ENCODE peak calls at places on chromosomes 11 and 22, in ten cellular contexts. X, P, B, I, C, W, O, K, A and V are unnamed samples.

GRCh38 chr11:64767344-64768299 is 7.8 kb upstream of the PYGM start:
- DNase-seq in C (no peak), B (peak), A (peak), X (peak), K (peak), I (peak), P (peak), O (peak), W (peak), V (peak)

GRCh38 chr11:119876841-119877240 is 147.8 kb upstream of the NECTIN1 start:
- DNase-seq in P (peak), W (no peak), B (no peak), C (no peak), X (no peak), K (no peak), O (no peak), A (no peak), I (no peak), V (no peak)

GRCh38 chr11:72239296-72239848 is 4.6 kb downstream of the PHOX2A start:
- DNase-seq in W (no peak), X (no peak), K (peak), B (peak), P (peak), C (no peak), A (no peak), I (peak), O (no peak), V (peak)

GRCh38 chr22:29503811-29504372 is 23.9 kb downstream of the NEFH start:
- DNase-seq in A (peak), P (no peak), C (no peak), K (peak), B (peak), I (peak), O (no peak), X (no peak), W (no peak), V (peak)

GRCh38 chr11:20459865-20460264 is 72.3 kb downstream of the PRMT3 start:
- DNase-seq in O (no peak), B (no peak), W (no peak), C (no peak), A (no peak), K (peak), X (no peak), I (no peak), P (no peak), V (no peak)

GRCh38 chr22:46178755-46179505 is 28.6 kb downstream of the PPARA start:
- DNase-seq in K (no peak), X (no peak), W (no peak), I (no peak), A (no peak), C (no peak), P (no peak), O (no peak), B (peak), V (no peak)

GRCh38 chr22:49966041-49966715 is 5.6 kb downstream of the PIM3 start:
- DNase-seq in A (no peak), X (no peak), P (peak), K (no peak), B (no peak), I (peak), C (peak), W (no peak), O (no peak), V (peak)

GRCh38 chr11:91489989-91490388 is 734.6 kb upstream of the FAT3 start:
- DNase-seq in B (no peak), C (no peak), P (no peak), W (no peak), K (no peak), I (no peak), O (no peak), X (no peak), A (no peak), V (no peak)

GRCh38 chr11:64206457-64207246 is at the start of gene FERMT3:
- DNase-seq in X (peak), C (no peak), B (no peak), I (no peak), A (no peak), P (peak), W (no peak), K (no peak), O (no peak), V (no peak)

GRCh38 chr11:61693897-61694840 is 14.0 kb downstream of the DAGLA start:
- DNase-seq in K (no peak), X (no peak), W (no peak), P (no peak), A (no peak), B (peak), O (no peak), C (no peak), I (no peak), V (peak)

GRCh38 chr11:72773291-72773690 is 20.6 kb downstream of the STARD10 start:
- DNase-seq in P (no peak), O (no peak), K (peak), A (no peak), B (peak), X (no peak), I (no peak), W (no peak), C (peak), V (peak)

GRCh38 chr11:47288066-47288465 is 18.1 kb downstream of the MADD start:
- DNase-seq in W (no peak), P (no peak), B (no peak), I (no peak), C (no peak), A (no peak), K (no peak), O (no peak), X (no peak), V (no peak)

GRCh38 chr22:48535868-48536690 is 1291.6 kb downstream of the BRD1 start:
- DNase-seq in C (peak), I (no peak), O (no peak), X (no peak), P (no peak), B (no peak), W (no peak), A (no peak), K (no peak), V (no peak)

GRCh38 chr11:130478204-130478701 is 29.8 kb downstream of the ADAMTS15 start:
- DNase-seq in A (peak), O (no peak), I (peak), C (no peak), P (no peak), X (no peak), K (peak), W (no peak), B (peak), V (peak)

GRCh38 chr11:12008790-12009616 is 577 bp upstream of the DKK3 start:
- DNase-seq in X (no peak), O (no peak), B (peak), I (peak), P (no peak), K (no peak), A (peak), W (peak), C (peak), V (peak)

GRCh38 chr11:68997124-68997994 is 15.7 kb downstream of the MRGPRF start:
- DNase-seq in I (peak), P (peak), K (no peak), W (no peak), X (no peak), O (no peak), B (no peak), C (peak), A (no peak), V (peak)

GRCh38 chr22:22531770-22532546 is 11.9 kb upstream of the ZNF280A start:
- DNase-seq in A (no peak), I (no peak), P (no peak), O (no peak), C (no peak), X (no peak), B (no peak), W (no peak), K (no peak), V (no peak)

GRCh38 chr11:124875943-124876817 is 10.9 kb downstream of the ROBO3 start:
- DNase-seq in P (peak), I (peak), X (peak), C (peak), W (peak), A (peak), K (peak), B (peak), O (peak), V (peak)

GRCh38 chr22:28142361-28142801 is 223.3 kb upstream of the PITPNB start:
- DNase-seq in I (no peak), P (no peak), A (no peak), W (peak), C (no peak), X (no peak), K (peak), B (peak), O (no peak), V (no peak)

GRCh38 chr22:42074153-42074750 is at the start of gene PHETA2:
- DNase-seq in O (no peak), P (peak), A (peak), X (peak), K (no peak), W (no peak), I (peak), C (no peak), B (no peak), V (no peak)

GRCh38 chr11:61266602-61267001 is 25.6 kb downstream of the PGA5 start:
- DNase-seq in B (peak), P (no peak), K (peak), C (no peak), X (no peak), O (no peak), I (no peak), A (no peak), W (no peak), V (no peak)

GRCh38 chr11:783581-784015 is 6.3 kb downstream of the CEND1 start:
- DNase-seq in C (peak), K (peak), O (no peak), I (peak), P (peak), X (peak), B (peak), W (no peak), A (peak), V (peak)

GRCh38 chr11:64250875-64251721 is at the start of gene PLCB3:
- DNase-seq in W (peak), B (peak), I (peak), O (no peak), X (peak), C (no peak), A (peak), P (peak), K (no peak), V (peak)

GRCh38 chr11:63813563-63814382 is 517 bp downstream of the SPINDOC start:
- DNase-seq in A (peak), O (no peak), P (peak), W (peak), X (peak), B (peak), I (peak), C (peak), K (peak), V (peak)

GRCh38 chr11:127888396-127888795 is 699.0 kb downstream of the ETS1 start:
- DNase-seq in W (no peak), C (no peak), O (no peak), K (no peak), X (no peak), I (no peak), A (no peak), P (no peak), B (no peak), V (no peak)

GRCh38 chr11:62705401-62705800 is 1.8 kb downstream of the BSCL2 start:
- DNase-seq in X (no peak), I (peak), C (no peak), K (peak), W (no peak), A (no peak), O (no peak), P (peak), B (no peak), V (no peak)

GRCh38 chr11:102306048-102306575 is 11.2 kb upstream of the BIRC3 start:
- DNase-seq in C (no peak), X (peak), P (no peak), A (no peak), O (no peak), I (no peak), W (no peak), B (no peak), K (peak), V (no peak)

GRCh38 chr11:76267563-76267962 is 61.3 kb upstream of the WNT11 start:
- DNase-seq in C (no peak), X (no peak), B (no peak), O (no peak), P (no peak), A (no peak), I (no peak), W (no peak), K (no peak), V (no peak)

GRCh38 chr22:21652010-21652546 is 10.0 kb downstream of the SDF2L1 start:
- DNase-seq in C (peak), W (peak), X (peak), A (peak), O (peak), K (peak), B (peak), P (peak), I (peak), V (peak)

GRCh38 chr11:131240421-131240820 is 130.0 kb upstream of the NTM start:
- DNase-seq in A (no peak), P (no peak), B (no peak), K (no peak), O (no peak), W (no peak), C (no peak), I (no peak), X (no peak), V (no peak)

GRCh38 chr11:62708423-62709261 is 1.2 kb downstream of the GNG3 start:
- DNase-seq in P (peak), X (peak), K (no peak), O (peak), W (no peak), C (no peak), A (no peak), I (peak), B (no peak), V (peak)

GRCh38 chr22:40022536-40023225 is 27.9 kb downstream of the FAM83F start:
- DNase-seq in I (no peak), W (no peak), O (no peak), K (no peak), B (no peak), C (no peak), A (no peak), P (peak), X (no peak), V (no peak)

GRCh38 chr22:29062286-29062949 is 787 bp upstream of the C22orf31 start:
- DNase-seq in P (no peak), B (no peak), K (no peak), X (no peak), W (no peak), A (peak), C (no peak), O (no peak), I (no peak), V (no peak)

GRCh38 chr22:23062616-23063538 is 7.4 kb upstream of the GNAZ start:
- DNase-seq in X (no peak), W (no peak), A (no peak), K (no peak), C (peak), I (no peak), P (peak), O (no peak), B (no peak), V (no peak)

GRCh38 chr22:39634530-39635399 is 64.2 kb downstream of the CACNA1I start:
- DNase-seq in X (no peak), K (peak), A (no peak), P (no peak), W (no peak), O (no peak), I (no peak), B (peak), C (peak), V (no peak)

GRCh38 chr11:9276571-9276970 is 11.4 kb upstream of the DENND5A start:
- DNase-seq in K (no peak), A (no peak), P (no peak), B (no peak), X (no peak), C (no peak), W (no peak), I (no peak), O (no peak), V (no peak)

GRCh38 chr11:114026355-114026754 is 33.2 kb upstream of the ZBTB16 start:
- DNase-seq in W (peak), P (no peak), B (peak), I (no peak), A (peak), O (no peak), X (no peak), K (no peak), C (no peak), V (no peak)

GRCh38 chr11:2434008-2434407 is 10.3 kb downstream of the TRPM5 start:
- DNase-seq in O (no peak), C (no peak), I (no peak), B (no peak), W (no peak), P (no peak), X (no peak), K (no peak), A (no peak), V (no peak)